ENCODE peak calls at places on chromosome 15, in four cellular contexts. One of them, this sample, is unnamed.

GRCh38 chr15:70197318-70197944 is 99.7 kb upstream of the TLE3 start:
- DNase-seq in stimulated activated naive CD8-positive, alpha-beta T cell treated with anti-CD3 and anti-CD28 coated beads, Interleukin-15, Interleukin-2, amounts not matched to agents 100 U/mL and 50 U/mL, for 24 hours: no peak
- DNase-seq in stimulated activated CD4-positive, alpha-beta T cell treated with anti-CD3 and anti-CD28 coated beads, Interleukin-1b, Interleukin-23, amount 100 ng/mL, for 24 hours: no peak
- DNase-seq in GM13977: no peak
- DNase-seq in this sample: no peak

GRCh38 chr15:85760049-85760448 is 34.7 kb downstream of the KLHL25 start:
- DNase-seq in stimulated activated CD4-positive, alpha-beta T cell treated with anti-CD3 and anti-CD28 coated beads, Interleukin-1b, Interleukin-23, amount 100 ng/mL, for 24 hours: no peak
- DNase-seq in stimulated activated naive CD8-positive, alpha-beta T cell treated with anti-CD3 and anti-CD28 coated beads, Interleukin-15, Interleukin-2, amounts not matched to agents 100 U/mL and 50 U/mL, for 24 hours: no peak
- DNase-seq in GM13977: no peak
- DNase-seq in this sample: no peak

GRCh38 chr15:49815937-49816336 is 195.1 kb downstream of the DTWD1 start:
- DNase-seq in stimulated activated CD4-positive, alpha-beta T cell treated with anti-CD3 and anti-CD28 coated beads, Interleukin-1b, Interleukin-23, amount 100 ng/mL, for 24 hours: no peak
- DNase-seq in GM13977: no peak
- DNase-seq in stimulated activated naive CD8-positive, alpha-beta T cell treated with anti-CD3 and anti-CD28 coated beads, Interleukin-15, Interleukin-2, amounts not matched to agents 100 U/mL and 50 U/mL, for 24 hours: no peak
- DNase-seq in this sample: no peak

GRCh38 chr15:31390029-31390428 is 63.4 kb downstream of the KLF13 start:
- DNase-seq in stimulated activated CD4-positive, alpha-beta T cell treated with anti-CD3 and anti-CD28 coated beads, Interleukin-1b, Interleukin-23, amount 100 ng/mL, for 24 hours: no peak
- DNase-seq in stimulated activated naive CD8-positive, alpha-beta T cell treated with anti-CD3 and anti-CD28 coated beads, Interleukin-15, Interleukin-2, amounts not matched to agents 100 U/mL and 50 U/mL, for 24 hours: no peak
- DNase-seq in GM13977: no peak
- DNase-seq in this sample: no peak

GRCh38 chr15:43390723-43391122 is 19.8 kb downstream of the TUBGCP4 start:
- DNase-seq in GM13977: no peak
- DNase-seq in stimulated activated naive CD8-positive, alpha-beta T cell treated with anti-CD3 and anti-CD28 coated beads, Interleukin-15, Interleukin-2, amounts not matched to agents 100 U/mL and 50 U/mL, for 24 hours: no peak
- DNase-seq in stimulated activated CD4-positive, alpha-beta T cell treated with anti-CD3 and anti-CD28 coated beads, Interleukin-1b, Interleukin-23, amount 100 ng/mL, for 24 hours: no peak
- DNase-seq in this sample: no peak

GRCh38 chr15:78415284-78415683 is 22.7 kb upstream of the IREB2 start:
- DNase-seq in stimulated activated naive CD8-positive, alpha-beta T cell treated with anti-CD3 and anti-CD28 coated beads, Interleukin-15, Interleukin-2, amounts not matched to agents 100 U/mL and 50 U/mL, for 24 hours: no peak
- DNase-seq in stimulated activated CD4-positive, alpha-beta T cell treated with anti-CD3 and anti-CD28 coated beads, Interleukin-1b, Interleukin-23, amount 100 ng/mL, for 24 hours: no peak
- DNase-seq in GM13977: no peak
- DNase-seq in this sample: no peak

GRCh38 chr15:69253156-69253555 is 45.6 kb upstream of the PAQR5 start:
- DNase-seq in stimulated activated CD4-positive, alpha-beta T cell treated with anti-CD3 and anti-CD28 coated beads, Interleukin-1b, Interleukin-23, amount 100 ng/mL, for 24 hours: no peak
- DNase-seq in GM13977: no peak
- DNase-seq in stimulated activated naive CD8-positive, alpha-beta T cell treated with anti-CD3 and anti-CD28 coated beads, Interleukin-15, Interleukin-2, amounts not matched to agents 100 U/mL and 50 U/mL, for 24 hours: no peak
- DNase-seq in this sample: no peak

GRCh38 chr15:32646304-32646703 is 4.8 kb downstream of the SCG5 start:
- DNase-seq in stimulated activated naive CD8-positive, alpha-beta T cell treated with anti-CD3 and anti-CD28 coated beads, Interleukin-15, Interleukin-2, amounts not matched to agents 100 U/mL and 50 U/mL, for 24 hours: no peak
- DNase-seq in GM13977: no peak
- DNase-seq in stimulated activated CD4-positive, alpha-beta T cell treated with anti-CD3 and anti-CD28 coated beads, Interleukin-1b, Interleukin-23, amount 100 ng/mL, for 24 hours: no peak
- DNase-seq in this sample: no peak

GRCh38 chr15:64845183-64845611 is 3.5 kb downstream of the PLEKHO2 start:
- DNase-seq in stimulated activated naive CD8-positive, alpha-beta T cell treated with anti-CD3 and anti-CD28 coated beads, Interleukin-15, Interleukin-2, amounts not matched to agents 100 U/mL and 50 U/mL, for 24 hours: no peak
- DNase-seq in stimulated activated CD4-positive, alpha-beta T cell treated with anti-CD3 and anti-CD28 coated beads, Interleukin-1b, Interleukin-23, amount 100 ng/mL, for 24 hours: no peak
- DNase-seq in GM13977: no peak
- DNase-seq in this sample: no peak

GRCh38 chr15:59997070-59997701 is 6.9 kb upstream of the FOXB1 start:
- DNase-seq in stimulated activated naive CD8-positive, alpha-beta T cell treated with anti-CD3 and anti-CD28 coated beads, Interleukin-15, Interleukin-2, amounts not matched to agents 100 U/mL and 50 U/mL, for 24 hours: peak
- DNase-seq in GM13977: peak
- DNase-seq in stimulated activated CD4-positive, alpha-beta T cell treated with anti-CD3 and anti-CD28 coated beads, Interleukin-1b, Interleukin-23, amount 100 ng/mL, for 24 hours: no peak
- DNase-seq in this sample: no peak

GRCh38 chr15:29135266-29135665 is 134.4 kb downstream of the NSMCE3 start:
- DNase-seq in stimulated activated naive CD8-positive, alpha-beta T cell treated with anti-CD3 and anti-CD28 coated beads, Interleukin-15, Interleukin-2, amounts not matched to agents 100 U/mL and 50 U/mL, for 24 hours: no peak
- DNase-seq in GM13977: no peak
- DNase-seq in stimulated activated CD4-positive, alpha-beta T cell treated with anti-CD3 and anti-CD28 coated beads, Interleukin-1b, Interleukin-23, amount 100 ng/mL, for 24 hours: no peak
- DNase-seq in this sample: no peak

GRCh38 chr15:93035953-93036810 is 52.8 kb downstream of the RGMA start:
- DNase-seq in stimulated activated naive CD8-positive, alpha-beta T cell treated with anti-CD3 and anti-CD28 coated beads, Interleukin-15, Interleukin-2, amounts not matched to agents 100 U/mL and 50 U/mL, for 24 hours: peak
- DNase-seq in GM13977: peak
- DNase-seq in stimulated activated CD4-positive, alpha-beta T cell treated with anti-CD3 and anti-CD28 coated beads, Interleukin-1b, Interleukin-23, amount 100 ng/mL, for 24 hours: peak
- DNase-seq in this sample: no peak

GRCh38 chr15:101027273-101027901 is 108.2 kb downstream of the LRRK1 start:
- DNase-seq in GM13977: no peak
- DNase-seq in stimulated activated CD4-positive, alpha-beta T cell treated with anti-CD3 and anti-CD28 coated beads, Interleukin-1b, Interleukin-23, amount 100 ng/mL, for 24 hours: no peak
- DNase-seq in stimulated activated naive CD8-positive, alpha-beta T cell treated with anti-CD3 and anti-CD28 coated beads, Interleukin-15, Interleukin-2, amounts not matched to agents 100 U/mL and 50 U/mL, for 24 hours: no peak
- DNase-seq in this sample: no peak

GRCh38 chr15:60004019-60004845 is at the start of gene FOXB1:
- DNase-seq in stimulated activated CD4-positive, alpha-beta T cell treated with anti-CD3 and anti-CD28 coated beads, Interleukin-1b, Interleukin-23, amount 100 ng/mL, for 24 hours: no peak
- DNase-seq in GM13977: peak
- DNase-seq in stimulated activated naive CD8-positive, alpha-beta T cell treated with anti-CD3 and anti-CD28 coated beads, Interleukin-15, Interleukin-2, amounts not matched to agents 100 U/mL and 50 U/mL, for 24 hours: no peak
- DNase-seq in this sample: no peak

GRCh38 chr15:85730001-85730820 is 64.5 kb downstream of the KLHL25 start:
- DNase-seq in stimulated activated CD4-positive, alpha-beta T cell treated with anti-CD3 and anti-CD28 coated beads, Interleukin-1b, Interleukin-23, amount 100 ng/mL, for 24 hours: no peak
- DNase-seq in GM13977: peak
- DNase-seq in stimulated activated naive CD8-positive, alpha-beta T cell treated with anti-CD3 and anti-CD28 coated beads, Interleukin-15, Interleukin-2, amounts not matched to agents 100 U/mL and 50 U/mL, for 24 hours: peak
- DNase-seq in this sample: no peak

GRCh38 chr15:85691350-85692240 is 103.1 kb downstream of the KLHL25 start:
- DNase-seq in stimulated activated CD4-positive, alpha-beta T cell treated with anti-CD3 and anti-CD28 coated beads, Interleukin-1b, Interleukin-23, amount 100 ng/mL, for 24 hours: no peak
- DNase-seq in stimulated activated naive CD8-positive, alpha-beta T cell treated with anti-CD3 and anti-CD28 coated beads, Interleukin-15, Interleukin-2, amounts not matched to agents 100 U/mL and 50 U/mL, for 24 hours: peak
- DNase-seq in GM13977: no peak
- DNase-seq in this sample: no peak

GRCh38 chr15:82566690-82567089 is 26.4 kb upstream of the RPS17 start:
- DNase-seq in GM13977: no peak
- DNase-seq in stimulated activated naive CD8-positive, alpha-beta T cell treated with anti-CD3 and anti-CD28 coated beads, Interleukin-15, Interleukin-2, amounts not matched to agents 100 U/mL and 50 U/mL, for 24 hours: no peak
- DNase-seq in stimulated activated CD4-positive, alpha-beta T cell treated with anti-CD3 and anti-CD28 coated beads, Interleukin-1b, Interleukin-23, amount 100 ng/mL, for 24 hours: no peak
- DNase-seq in this sample: no peak

GRCh38 chr15:55514414-55514850 is 6.4 kb upstream of the DNAAF4 start:
- DNase-seq in stimulated activated CD4-positive, alpha-beta T cell treated with anti-CD3 and anti-CD28 coated beads, Interleukin-1b, Interleukin-23, amount 100 ng/mL, for 24 hours: no peak
- DNase-seq in stimulated activated naive CD8-positive, alpha-beta T cell treated with anti-CD3 and anti-CD28 coated beads, Interleukin-15, Interleukin-2, amounts not matched to agents 100 U/mL and 50 U/mL, for 24 hours: no peak
- DNase-seq in GM13977: no peak
- DNase-seq in this sample: no peak

GRCh38 chr15:70863450-70864218 is 9.7 kb upstream of the LARP6 start:
- DNase-seq in stimulated activated CD4-positive, alpha-beta T cell treated with anti-CD3 and anti-CD28 coated beads, Interleukin-1b, Interleukin-23, amount 100 ng/mL, for 24 hours: no peak
- DNase-seq in stimulated activated naive CD8-positive, alpha-beta T cell treated with anti-CD3 and anti-CD28 coated beads, Interleukin-15, Interleukin-2, amounts not matched to agents 100 U/mL and 50 U/mL, for 24 hours: no peak
- DNase-seq in GM13977: no peak
- DNase-seq in this sample: no peak

GRCh38 chr15:48170981-48171380 is 7.1 kb downstream of the MYEF2 start:
- DNase-seq in stimulated activated CD4-positive, alpha-beta T cell treated with anti-CD3 and anti-CD28 coated beads, Interleukin-1b, Interleukin-23, amount 100 ng/mL, for 24 hours: no peak
- DNase-seq in GM13977: no peak
- DNase-seq in stimulated activated naive CD8-positive, alpha-beta T cell treated with anti-CD3 and anti-CD28 coated beads, Interleukin-15, Interleukin-2, amounts not matched to agents 100 U/mL and 50 U/mL, for 24 hours: no peak
- DNase-seq in this sample: no peak

GRCh38 chr15:32733276-32733675 is 15.5 kb downstream of the GREM1 start:
- DNase-seq in stimulated activated CD4-positive, alpha-beta T cell treated with anti-CD3 and anti-CD28 coated beads, Interleukin-1b, Interleukin-23, amount 100 ng/mL, for 24 hours: no peak
- DNase-seq in stimulated activated naive CD8-positive, alpha-beta T cell treated with anti-CD3 and anti-CD28 coated beads, Interleukin-15, Interleukin-2, amounts not matched to agents 100 U/mL and 50 U/mL, for 24 hours: no peak
- DNase-seq in GM13977: no peak
- DNase-seq in this sample: no peak

GRCh38 chr15:42499888-42500609 is 4.6 kb downstream of the SNAP23 start:
- DNase-seq in stimulated activated CD4-positive, alpha-beta T cell treated with anti-CD3 and anti-CD28 coated beads, Interleukin-1b, Interleukin-23, amount 100 ng/mL, for 24 hours: no peak
- DNase-seq in GM13977: no peak
- DNase-seq in stimulated activated naive CD8-positive, alpha-beta T cell treated with anti-CD3 and anti-CD28 coated beads, Interleukin-15, Interleukin-2, amounts not matched to agents 100 U/mL and 50 U/mL, for 24 hours: no peak
- DNase-seq in this sample: no peak

GRCh38 chr15:52651868-52652267 is 27.3 kb downstream of the ATOSA start:
- DNase-seq in stimulated activated CD4-positive, alpha-beta T cell treated with anti-CD3 and anti-CD28 coated beads, Interleukin-1b, Interleukin-23, amount 100 ng/mL, for 24 hours: no peak
- DNase-seq in GM13977: peak
- DNase-seq in stimulated activated naive CD8-positive, alpha-beta T cell treated with anti-CD3 and anti-CD28 coated beads, Interleukin-15, Interleukin-2, amounts not matched to agents 100 U/mL and 50 U/mL, for 24 hours: peak
- DNase-seq in this sample: no peak

GRCh38 chr15:64224508-64224907 is 61.7 kb upstream of the PPIB start:
- DNase-seq in stimulated activated naive CD8-positive, alpha-beta T cell treated with anti-CD3 and anti-CD28 coated beads, Interleukin-15, Interleukin-2, amounts not matched to agents 100 U/mL and 50 U/mL, for 24 hours: no peak
- DNase-seq in GM13977: no peak
- DNase-seq in stimulated activated CD4-positive, alpha-beta T cell treated with anti-CD3 and anti-CD28 coated beads, Interleukin-1b, Interleukin-23, amount 100 ng/mL, for 24 hours: no peak
- DNase-seq in this sample: no peak

GRCh38 chr15:97849183-97849582 is 111.3 kb upstream of the ARRDC4 start:
- DNase-seq in GM13977: no peak
- DNase-seq in stimulated activated CD4-positive, alpha-beta T cell treated with anti-CD3 and anti-CD28 coated beads, Interleukin-1b, Interleukin-23, amount 100 ng/mL, for 24 hours: no peak
- DNase-seq in stimulated activated naive CD8-positive, alpha-beta T cell treated with anti-CD3 and anti-CD28 coated beads, Interleukin-15, Interleukin-2, amounts not matched to agents 100 U/mL and 50 U/mL, for 24 hours: no peak
- DNase-seq in this sample: no peak

GRCh38 chr15:51737538-51738305 is at the start of gene LYSMD2:
- DNase-seq in stimulated activated CD4-positive, alpha-beta T cell treated with anti-CD3 and anti-CD28 coated beads, Interleukin-1b, Interleukin-23, amount 100 ng/mL, for 24 hours: peak
- DNase-seq in GM13977: peak
- DNase-seq in stimulated activated naive CD8-positive, alpha-beta T cell treated with anti-CD3 and anti-CD28 coated beads, Interleukin-15, Interleukin-2, amounts not matched to agents 100 U/mL and 50 U/mL, for 24 hours: peak
- DNase-seq in this sample: no peak

GRCh38 chr15:25727867-25728600 is 135.1 kb downstream of the ATP10A start:
- DNase-seq in stimulated activated naive CD8-positive, alpha-beta T cell treated with anti-CD3 and anti-CD28 coated beads, Interleukin-15, Interleukin-2, amounts not matched to agents 100 U/mL and 50 U/mL, for 24 hours: no peak
- DNase-seq in GM13977: no peak
- DNase-seq in stimulated activated CD4-positive, alpha-beta T cell treated with anti-CD3 and anti-CD28 coated beads, Interleukin-1b, Interleukin-23, amount 100 ng/mL, for 24 hours: no peak
- DNase-seq in this sample: no peak

GRCh38 chr15:95639208-95639607 is 691.3 kb upstream of the NR2F2 start:
- DNase-seq in stimulated activated CD4-positive, alpha-beta T cell treated with anti-CD3 and anti-CD28 coated beads, Interleukin-1b, Interleukin-23, amount 100 ng/mL, for 24 hours: no peak
- DNase-seq in stimulated activated naive CD8-positive, alpha-beta T cell treated with anti-CD3 and anti-CD28 coated beads, Interleukin-15, Interleukin-2, amounts not matched to agents 100 U/mL and 50 U/mL, for 24 hours: no peak
- DNase-seq in GM13977: no peak
- DNase-seq in this sample: no peak

GRCh38 chr15:23416349-23417276 is 30.4 kb downstream of the GOLGA6L2 start:
- DNase-seq in stimulated activated naive CD8-positive, alpha-beta T cell treated with anti-CD3 and anti-CD28 coated beads, Interleukin-15, Interleukin-2, amounts not matched to agents 100 U/mL and 50 U/mL, for 24 hours: peak
- DNase-seq in GM13977: no peak
- DNase-seq in stimulated activated CD4-positive, alpha-beta T cell treated with anti-CD3 and anti-CD28 coated beads, Interleukin-1b, Interleukin-23, amount 100 ng/mL, for 24 hours: no peak
- DNase-seq in this sample: no peak

GRCh38 chr15:50262533-50262932 is 3.0 kb downstream of the HDC start:
- DNase-seq in GM13977: no peak
- DNase-seq in stimulated activated CD4-positive, alpha-beta T cell treated with anti-CD3 and anti-CD28 coated beads, Interleukin-1b, Interleukin-23, amount 100 ng/mL, for 24 hours: no peak
- DNase-seq in stimulated activated naive CD8-positive, alpha-beta T cell treated with anti-CD3 and anti-CD28 coated beads, Interleukin-15, Interleukin-2, amounts not matched to agents 100 U/mL and 50 U/mL, for 24 hours: peak
- DNase-seq in this sample: no peak

GRCh38 chr15:84888639-84889038 is 4.2 kb downstream of the SLC28A1 start:
- DNase-seq in GM13977: no peak
- DNase-seq in stimulated activated naive CD8-positive, alpha-beta T cell treated with anti-CD3 and anti-CD28 coated beads, Interleukin-15, Interleukin-2, amounts not matched to agents 100 U/mL and 50 U/mL, for 24 hours: no peak
- DNase-seq in stimulated activated CD4-positive, alpha-beta T cell treated with anti-CD3 and anti-CD28 coated beads, Interleukin-1b, Interleukin-23, amount 100 ng/mL, for 24 hours: no peak
- DNase-seq in this sample: peak

GRCh38 chr15:59632714-59633113 is 21.1 kb downstream of the GCNT3 start:
- DNase-seq in GM13977: no peak
- DNase-seq in stimulated activated naive CD8-positive, alpha-beta T cell treated with anti-CD3 and anti-CD28 coated beads, Interleukin-15, Interleukin-2, amounts not matched to agents 100 U/mL and 50 U/mL, for 24 hours: no peak
- DNase-seq in stimulated activated CD4-positive, alpha-beta T cell treated with anti-CD3 and anti-CD28 coated beads, Interleukin-1b, Interleukin-23, amount 100 ng/mL, for 24 hours: no peak
- DNase-seq in this sample: no peak

GRCh38 chr15:37134699-37135131 is 34.4 kb upstream of the MEIS2 start:
- DNase-seq in stimulated activated naive CD8-positive, alpha-beta T cell treated with anti-CD3 and anti-CD28 coated beads, Interleukin-15, Interleukin-2, amounts not matched to agents 100 U/mL and 50 U/mL, for 24 hours: no peak
- DNase-seq in GM13977: no peak
- DNase-seq in stimulated activated CD4-positive, alpha-beta T cell treated with anti-CD3 and anti-CD28 coated beads, Interleukin-1b, Interleukin-23, amount 100 ng/mL, for 24 hours: no peak
- DNase-seq in this sample: no peak

GRCh38 chr15:70102827-70103226 is 5.1 kb upstream of the TLE3 start:
- DNase-seq in GM13977: no peak
- DNase-seq in stimulated activated CD4-positive, alpha-beta T cell treated with anti-CD3 and anti-CD28 coated beads, Interleukin-1b, Interleukin-23, amount 100 ng/mL, for 24 hours: no peak
- DNase-seq in stimulated activated naive CD8-positive, alpha-beta T cell treated with anti-CD3 and anti-CD28 coated beads, Interleukin-15, Interleukin-2, amounts not matched to agents 100 U/mL and 50 U/mL, for 24 hours: no peak
- DNase-seq in this sample: no peak